ENCODE peak calls at places on chromosomes 1 and 21, in nine cellular contexts. One of them, this sample, is unnamed.
A peak's percentile ranks its signal among the peaks of the same experiment; 100 is the strongest.

GRCh38 chr1:48756704-48757316 is 19.9 kb downstream of the BEND5 start:
- DNase-seq in left lung: no peak
- DNase-seq in hepatocyte: no peak
- DNase-seq in AG09319: no peak
- DNase-seq in mesendoderm: no peak
- DNase-seq in naive thymus-derived CD8-positive, alpha-beta T cell: no peak
- DNase-seq in hepatic stellate cell: no peak
- DNase-seq in bronchial epithelial cell: no peak
- DNase-seq in stimulated activated effector memory CD8-positive, alpha-beta T cell treated with anti-CD3 and anti-CD28 coated beads, Interleukin-12 subunit alpha, Interleukin-12 subunit beta, amount 100 ng/mL, for 72 hours: no peak
- DNase-seq in this sample: no peak

GRCh38 chr1:201536542-201536941 is 2.4 kb upstream of the NAV1 start:
- DNase-seq in left lung: no peak
- DNase-seq in hepatocyte: no peak
- DNase-seq in AG09319: peak; percentile 56
- DNase-seq in mesendoderm: no peak
- DNase-seq in naive thymus-derived CD8-positive, alpha-beta T cell: no peak
- DNase-seq in hepatic stellate cell: peak; percentile 82
- DNase-seq in bronchial epithelial cell: peak; percentile 80
- DNase-seq in stimulated activated effector memory CD8-positive, alpha-beta T cell treated with anti-CD3 and anti-CD28 coated beads, Interleukin-12 subunit alpha, Interleukin-12 subunit beta, amount 100 ng/mL, for 72 hours: no peak
- DNase-seq in this sample: no peak

GRCh38 chr1:207818971-207819451 is 67.2 kb downstream of the CD46 start:
- DNase-seq in left lung: no peak
- DNase-seq in hepatocyte: peak; percentile 18
- DNase-seq in AG09319: no peak
- DNase-seq in mesendoderm: peak; percentile 40
- DNase-seq in naive thymus-derived CD8-positive, alpha-beta T cell: no peak
- DNase-seq in hepatic stellate cell: peak; percentile 89
- DNase-seq in bronchial epithelial cell: no peak
- DNase-seq in stimulated activated effector memory CD8-positive, alpha-beta T cell treated with anti-CD3 and anti-CD28 coated beads, Interleukin-12 subunit alpha, Interleukin-12 subunit beta, amount 100 ng/mL, for 72 hours: no peak
- DNase-seq in this sample: no peak

GRCh38 chr1:241114699-241115233 is 242.2 kb downstream of the RGS7 start:
- DNase-seq in left lung: no peak
- DNase-seq in hepatocyte: no peak
- DNase-seq in AG09319: no peak
- DNase-seq in mesendoderm: peak; percentile 3
- DNase-seq in naive thymus-derived CD8-positive, alpha-beta T cell: no peak
- DNase-seq in hepatic stellate cell: no peak
- DNase-seq in bronchial epithelial cell: no peak
- DNase-seq in stimulated activated effector memory CD8-positive, alpha-beta T cell treated with anti-CD3 and anti-CD28 coated beads, Interleukin-12 subunit alpha, Interleukin-12 subunit beta, amount 100 ng/mL, for 72 hours: no peak
- DNase-seq in this sample: no peak

GRCh38 chr1:160837558-160838205 is 25.0 kb downstream of the CD244 start:
- DNase-seq in left lung: peak; percentile 75
- DNase-seq in hepatocyte: no peak
- DNase-seq in AG09319: no peak
- DNase-seq in mesendoderm: peak; percentile 13
- DNase-seq in naive thymus-derived CD8-positive, alpha-beta T cell: peak; percentile 92
- DNase-seq in hepatic stellate cell: no peak
- DNase-seq in bronchial epithelial cell: peak; percentile 29
- DNase-seq in stimulated activated effector memory CD8-positive, alpha-beta T cell treated with anti-CD3 and anti-CD28 coated beads, Interleukin-12 subunit alpha, Interleukin-12 subunit beta, amount 100 ng/mL, for 72 hours: peak; percentile 83
- DNase-seq in this sample: no peak

GRCh38 chr1:232968965-232969364 is 18.6 kb downstream of the NTPCR start:
- DNase-seq in left lung: no peak
- DNase-seq in hepatocyte: no peak
- DNase-seq in AG09319: no peak
- DNase-seq in mesendoderm: no peak
- DNase-seq in naive thymus-derived CD8-positive, alpha-beta T cell: no peak
- DNase-seq in hepatic stellate cell: no peak
- DNase-seq in bronchial epithelial cell: no peak
- DNase-seq in stimulated activated effector memory CD8-positive, alpha-beta T cell treated with anti-CD3 and anti-CD28 coated beads, Interleukin-12 subunit alpha, Interleukin-12 subunit beta, amount 100 ng/mL, for 72 hours: peak; percentile 44
- DNase-seq in this sample: no peak

GRCh38 chr1:1510912-1511532 is 940 bp upstream of the ATAD3A start:
- DNase-seq in left lung: no peak
- DNase-seq in hepatocyte: peak; percentile 30
- DNase-seq in AG09319: no peak
- DNase-seq in mesendoderm: peak; percentile 83
- DNase-seq in naive thymus-derived CD8-positive, alpha-beta T cell: no peak
- DNase-seq in hepatic stellate cell: no peak
- DNase-seq in bronchial epithelial cell: peak; percentile 36
- DNase-seq in stimulated activated effector memory CD8-positive, alpha-beta T cell treated with anti-CD3 and anti-CD28 coated beads, Interleukin-12 subunit alpha, Interleukin-12 subunit beta, amount 100 ng/mL, for 72 hours: peak; percentile 61
- DNase-seq in this sample: peak; percentile 37

GRCh38 chr1:94099303-94099702 is 21.6 kb downstream of the ABCA4 start:
- DNase-seq in left lung: no peak
- DNase-seq in hepatocyte: no peak
- DNase-seq in AG09319: no peak
- DNase-seq in mesendoderm: no peak
- DNase-seq in naive thymus-derived CD8-positive, alpha-beta T cell: no peak
- DNase-seq in hepatic stellate cell: no peak
- DNase-seq in bronchial epithelial cell: no peak
- DNase-seq in stimulated activated effector memory CD8-positive, alpha-beta T cell treated with anti-CD3 and anti-CD28 coated beads, Interleukin-12 subunit alpha, Interleukin-12 subunit beta, amount 100 ng/mL, for 72 hours: no peak
- DNase-seq in this sample: no peak

GRCh38 chr21:36075171-36075570 is 5.3 kb downstream of the CBR1 start:
- DNase-seq in left lung: no peak
- DNase-seq in hepatocyte: no peak
- DNase-seq in AG09319: no peak
- DNase-seq in mesendoderm: no peak
- DNase-seq in naive thymus-derived CD8-positive, alpha-beta T cell: no peak
- DNase-seq in hepatic stellate cell: no peak
- DNase-seq in bronchial epithelial cell: peak; percentile 45
- DNase-seq in stimulated activated effector memory CD8-positive, alpha-beta T cell treated with anti-CD3 and anti-CD28 coated beads, Interleukin-12 subunit alpha, Interleukin-12 subunit beta, amount 100 ng/mL, for 72 hours: no peak
- DNase-seq in this sample: no peak

GRCh38 chr1:10179751-10180150 is 30.6 kb upstream of the KIF1B start:
- DNase-seq in left lung: no peak
- DNase-seq in hepatocyte: no peak
- DNase-seq in AG09319: no peak
- DNase-seq in mesendoderm: no peak
- DNase-seq in naive thymus-derived CD8-positive, alpha-beta T cell: no peak
- DNase-seq in hepatic stellate cell: no peak
- DNase-seq in bronchial epithelial cell: no peak
- DNase-seq in stimulated activated effector memory CD8-positive, alpha-beta T cell treated with anti-CD3 and anti-CD28 coated beads, Interleukin-12 subunit alpha, Interleukin-12 subunit beta, amount 100 ng/mL, for 72 hours: no peak
- DNase-seq in this sample: no peak

GRCh38 chr1:1282998-1283397 is 2.8 kb downstream of the SCNN1D start:
- DNase-seq in left lung: no peak
- DNase-seq in hepatocyte: no peak
- DNase-seq in AG09319: no peak
- DNase-seq in mesendoderm: no peak
- DNase-seq in naive thymus-derived CD8-positive, alpha-beta T cell: no peak
- DNase-seq in hepatic stellate cell: no peak
- DNase-seq in bronchial epithelial cell: no peak
- DNase-seq in stimulated activated effector memory CD8-positive, alpha-beta T cell treated with anti-CD3 and anti-CD28 coated beads, Interleukin-12 subunit alpha, Interleukin-12 subunit beta, amount 100 ng/mL, for 72 hours: no peak
- DNase-seq in this sample: no peak

GRCh38 chr1:15156807-15157380 is 3.3 kb downstream of the TMEM51 start:
- DNase-seq in left lung: no peak
- DNase-seq in hepatocyte: no peak
- DNase-seq in AG09319: no peak
- DNase-seq in mesendoderm: no peak
- DNase-seq in naive thymus-derived CD8-positive, alpha-beta T cell: no peak
- DNase-seq in hepatic stellate cell: no peak
- DNase-seq in bronchial epithelial cell: no peak
- DNase-seq in stimulated activated effector memory CD8-positive, alpha-beta T cell treated with anti-CD3 and anti-CD28 coated beads, Interleukin-12 subunit alpha, Interleukin-12 subunit beta, amount 100 ng/mL, for 72 hours: no peak
- DNase-seq in this sample: no peak